ENCODE peak calls at places on chromosomes 6 and 20, in four cellular contexts. O, K, U and S are unnamed samples. For H3K4me1, the result is how much of the 10 kb centered on the place peaks cover.

GRCh38 chr6:100657678-100658330 is 193.1 kb upstream of the SIM1 start:
- DNase-seq in U (no peak), O (no peak), K (no peak), S (no peak)

GRCh38 chr20:36575066-36575743 is 1.8 kb downstream of the TGIF2 start:
- DNase-seq in K (peak), U (peak), O (peak), S (no peak)

GRCh38 chr6:101534386-101534785 is 140.9 kb downstream of the GRIK2 start:
- DNase-seq in O (no peak), K (no peak), U (no peak), S (no peak)

GRCh38 chr20:2700913-2701620 is 8.5 kb downstream of the EBF4 start:
- DNase-seq in K (no peak), O (no peak), U (no peak), S (no peak)

GRCh38 chr6:35750557-35750956 is 13.7 kb downstream of the ARMC12 start:
- DNase-seq in O (no peak), K (no peak), U (no peak), S (no peak)

GRCh38 chr6:116447496-116448011 is 13.6 kb upstream of the CALHM6 start:
- DNase-seq in K (no peak), O (no peak), U (no peak), S (peak)

GRCh38 chr6:20069130-20069529 is 143.1 kb downstream of the MBOAT1 start:
- DNase-seq in K (no peak), U (no peak), O (no peak), S (no peak)

GRCh38 chr20:38032585-38033329 is 499 bp downstream of the TTI1 start:
- DNase-seq in O (peak), U (no peak), K (no peak), S (no peak)

GRCh38 chr20:33732166-33732970 is 572 bp downstream of the ZNF341 start:
- DNase-seq in K (peak), U (peak), O (peak), S (peak)

GRCh38 chr6:36685198-36685919 is 6.8 kb downstream of the CDKN1A start:
- DNase-seq in K (no peak), U (no peak), O (no peak), S (no peak)

GRCh38 chr6:111750147-111750546 is 123.1 kb downstream of the FYN start:
- DNase-seq in K (no peak), U (no peak), O (no peak), S (no peak)
- H3K4me1 ChIP-seq in K (under half), U (under half), O (under half), S (under half)

DNA sequence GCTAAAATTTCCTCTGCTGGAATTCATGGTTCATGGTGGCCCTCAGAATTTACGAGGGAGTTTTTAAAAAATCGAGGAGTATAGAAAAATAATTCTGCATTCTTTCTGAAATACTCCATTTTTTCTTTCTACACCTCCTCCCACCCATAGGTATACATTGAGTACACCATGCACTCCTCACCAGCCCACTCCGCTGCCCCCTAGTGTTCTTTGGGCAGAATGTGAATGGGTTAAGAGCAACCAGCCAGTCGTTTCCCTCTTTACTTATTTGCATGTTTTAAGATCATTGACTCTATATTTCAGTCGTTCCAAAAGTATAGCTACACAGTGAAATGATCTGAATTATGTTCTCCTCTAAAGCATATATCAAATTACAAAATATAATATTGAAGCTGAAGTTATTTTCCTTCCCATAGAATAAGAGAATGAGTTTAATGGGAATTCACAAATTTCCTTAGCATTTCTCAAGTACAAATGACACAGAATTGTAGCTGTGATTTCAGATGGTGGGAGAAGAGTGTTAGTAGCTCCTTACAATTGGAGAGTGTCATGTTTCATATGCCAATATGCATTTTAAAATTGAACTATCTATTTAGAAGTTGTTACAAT is 977.7 kb upstream of the SLC35B3 start:
- DNase-seq in K (peak), O (peak), U (no peak), S (no peak)
- TF ChIP-seq CTCF in K (peak), O (peak), U (peak), S (no peak)

DNA sequence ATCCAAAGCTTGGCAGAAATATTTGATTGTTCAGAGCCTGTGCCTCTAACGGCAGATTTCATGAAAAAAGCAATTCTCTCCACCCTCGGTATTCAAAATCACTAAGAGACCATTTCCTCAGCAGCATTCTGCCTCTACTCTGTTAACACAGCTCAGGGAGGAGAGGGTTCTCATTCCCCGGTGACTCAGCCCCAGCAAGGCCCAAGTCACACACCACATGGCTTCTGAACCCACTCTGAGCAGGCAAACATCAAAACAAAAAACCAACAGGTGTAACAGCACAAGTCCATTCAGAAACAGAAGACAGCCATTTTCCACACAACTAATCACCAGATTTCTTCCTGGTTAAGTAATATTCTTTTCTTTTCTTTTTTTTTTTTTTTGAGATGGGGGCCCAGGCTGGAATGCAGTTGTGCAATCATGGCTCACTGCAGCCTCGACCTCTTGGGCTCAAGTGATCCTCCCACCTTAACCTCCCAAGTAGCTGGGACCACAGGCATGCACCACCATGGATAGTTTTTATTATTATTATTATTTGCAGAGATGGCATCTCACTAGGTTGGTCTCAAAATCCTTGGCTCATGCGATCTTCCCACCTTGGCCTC is 55.4 kb downstream of the GFOD1 start:
- DNase-seq in K (no peak), O (no peak), U (no peak), S (no peak)
- H3K4me1 ChIP-seq in K (under half), O (under half), U (under half), S (under half)

DNA sequence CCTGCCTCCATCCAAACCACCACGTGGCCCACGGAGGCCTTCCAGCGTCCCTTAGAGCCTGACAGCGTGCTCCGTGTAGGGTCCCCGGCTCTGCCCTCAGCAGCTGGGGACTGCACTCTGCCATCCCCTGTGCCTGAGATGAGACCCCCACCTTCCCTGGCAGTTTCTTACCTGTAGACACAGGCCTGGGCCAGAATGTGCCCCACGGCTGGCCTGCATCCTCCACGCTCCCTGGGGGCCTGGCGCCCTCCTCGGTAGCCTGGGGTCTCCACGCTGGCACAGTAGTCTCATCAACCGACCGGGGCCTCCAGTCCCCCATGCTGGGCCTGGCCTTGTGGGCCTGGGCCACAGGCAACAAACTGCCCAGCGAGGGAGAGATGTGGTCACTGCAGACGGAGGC is 9.6 kb downstream of the DACT2 start:
- DNase-seq in U (no peak), O (no peak), K (no peak), S (no peak)
- TF ChIP-seq CTCF in U (no peak), O (no peak), K (no peak), S (no peak)